ENCODE peak calls at places on chromosomes 3 and 15, in ten cellular contexts. O, A, D, G, Y, V, E, S, M and B are unnamed samples.

GRCh38 chr3:55315396-55315795 is 171.7 kb downstream of the WNT5A start:
- DNase-seq in O (no peak), A (no peak), D (no peak), G (no peak), Y (no peak), V (no peak), E (no peak), S (no peak), M (no peak), B (no peak)

GRCh38 chr15:80613762-80614365 is 81.2 kb upstream of the ABHD17C start:
- DNase-seq in O (no peak), A (no peak), D (no peak), G (no peak), Y (no peak), V (no peak), E (no peak), S (no peak), M (no peak), B (no peak)

GRCh38 chr15:63060699-63061098 is 18.2 kb downstream of the TPM1 start:
- DNase-seq in O (no peak), A (no peak), D (no peak), G (no peak), Y (no peak), V (no peak), E (no peak), S (no peak), M (no peak), B (no peak)

GRCh38 chr3:46867550-46867898 is 4.3 kb upstream of the MYL3 start:
- DNase-seq in O (peak; percentile 94), A (no peak), D (no peak), G (peak; percentile 65), Y (peak; percentile 96), V (no peak), E (no peak), S (no peak), M (no peak), B (peak; percentile 32)

GRCh38 chr3:52468336-52468735 is 12.9 kb downstream of the NISCH start:
- DNase-seq in O (no peak), A (no peak), D (no peak), G (no peak), Y (peak; percentile 50), V (no peak), E (no peak), S (no peak), M (no peak), B (no peak)

GRCh38 chr15:69653846-69654245 is 201.2 kb downstream of the RPLP1 start:
- DNase-seq in O (peak; percentile 56), A (no peak), D (no peak), G (no peak), Y (no peak), V (no peak), E (no peak), S (no peak), M (no peak), B (no peak)

GRCh38 chr3:29804044-29804443 is 523.2 kb downstream of the RBMS3 start:
- DNase-seq in O (no peak), A (no peak), D (no peak), G (no peak), Y (no peak), V (no peak), E (no peak), S (no peak), M (no peak), B (no peak)

GRCh38 chr15:65368300-65368617 is 9.5 kb downstream of the IGDCC3 start:
- DNase-seq in O (no peak), A (no peak), D (peak; percentile 33), G (no peak), Y (peak; percentile 39), V (no peak), E (peak; percentile 56), S (no peak), M (no peak), B (no peak)

GRCh38 chr3:3288288-3288687 is 108.8 kb upstream of the CRBN start:
- DNase-seq in O (no peak), A (no peak), D (no peak), G (no peak), Y (no peak), V (no peak), E (no peak), S (no peak), M (no peak), B (no peak)

GRCh38 chr3:112334709-112335108 is 1.8 kb downstream of the CD200 start:
- DNase-seq in O (no peak), A (no peak), D (no peak), G (no peak), Y (no peak), V (no peak), E (no peak), S (no peak), M (no peak), B (no peak)

GRCh38 chr3:177519588-177519987 is 322.3 kb upstream of the TBL1XR1 start:
- DNase-seq in O (no peak), A (no peak), D (no peak), G (no peak), Y (no peak), V (no peak), E (no peak), S (no peak), M (no peak), B (no peak)

GRCh38 chr3:14411988-14412387 is 9.6 kb downstream of the SLC6A6 start:
- DNase-seq in O (no peak), A (no peak), D (no peak), G (no peak), Y (no peak), V (no peak), E (no peak), S (no peak), M (no peak), B (no peak)
- TF ChIP-seq CTCF in O (no peak), A (peak; percentile 15), D (no peak), G (no peak), Y (no peak), V (no peak), E (no peak), S (peak; percentile 29), M (no peak), B (peak; percentile 2)

GRCh38 chr3:14810795-14811661 is 7.7 kb upstream of the FGD5 start:
- DNase-seq in O (no peak), A (no peak), D (no peak), G (no peak), Y (no peak), V (no peak), E (peak; percentile 67), S (no peak), M (no peak), B (no peak)
- H3K4me3 ChIP-seq in O (peak overlapping the region; percentile 80), A (no peak overlapping the region), D (no peak overlapping the region), G (peak overlapping the region; percentile 15), Y (peak overlapping the region; percentile 80), V (no peak overlapping the region), E (peak overlapping the region; percentile 41), S (no peak overlapping the region), M (no peak overlapping the region), B (peak overlapping the region; percentile 41)

GRCh38 chr3:12195231-12195630 is 36.5 kb upstream of the TIMP4 start:
- DNase-seq in O (no peak), A (peak; percentile 18), D (no peak), G (no peak), Y (no peak), V (no peak), E (no peak), S (no peak), M (no peak), B (peak; percentile 19)

GRCh38 chr3:12193485-12194165 is 34.9 kb upstream of the TIMP4 start:
- DNase-seq in O (no peak), A (peak; percentile 100), D (peak; percentile 69), G (peak; percentile 61), Y (no peak), V (peak; percentile 98), E (no peak), S (peak; percentile 95), M (peak; percentile 94), B (peak; percentile 99)

GRCh38 chr3:12194209-12194608 is 35.5 kb upstream of the TIMP4 start:
- DNase-seq in O (no peak), A (peak; percentile 92), D (no peak), G (no peak), Y (no peak), V (peak; percentile 92), E (no peak), S (peak; percentile 68), M (peak; percentile 81), B (peak; percentile 94)

GRCh38 chr3:12192655-12193484 is 34.2 kb upstream of the TIMP4 start:
- DNase-seq in O (no peak), A (no peak), D (no peak), G (no peak), Y (no peak), V (no peak), E (no peak), S (no peak), M (no peak), B (no peak)

DNA sequence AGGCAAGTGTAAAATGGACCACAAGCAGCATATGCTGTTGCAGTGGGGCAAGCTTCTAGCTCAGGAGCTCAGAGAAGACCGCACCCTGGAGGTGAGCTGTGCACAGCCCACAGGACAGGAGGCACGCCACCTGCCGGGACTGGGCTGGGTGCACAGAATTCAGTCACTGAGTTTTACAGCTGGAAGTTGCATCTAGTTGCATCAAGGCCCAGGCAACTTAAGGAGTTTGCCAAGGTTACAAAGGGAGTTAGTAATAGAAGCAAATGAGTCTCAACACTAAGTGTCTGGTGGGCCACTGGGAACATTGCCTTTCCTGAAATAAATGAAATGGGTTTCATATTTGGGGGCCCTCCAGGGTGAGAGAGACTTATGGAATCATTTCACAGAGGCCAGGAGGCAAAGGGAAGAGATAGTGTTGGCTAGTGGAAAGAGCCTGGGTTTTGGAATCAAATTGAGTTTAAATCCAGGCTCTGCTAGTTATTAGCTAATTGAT is 36.0 kb upstream of the TIMP4 start:
- DNase-seq in O (no peak), A (peak; percentile 35), D (peak; percentile 70), G (peak; percentile 78), Y (no peak), V (no peak), E (peak; percentile 82), S (no peak), M (peak; percentile 68), B (peak; percentile 39)
- TF ChIP-seq CTCF in O (no peak), A (no peak), D (peak; percentile 77), G (peak; percentile 60), Y (peak; percentile 18), V (peak; percentile 64), E (no peak), S (peak; percentile 49), M (peak; percentile 52), B (no peak)

GRCh38 chr3:64215084-64215483 is 10.2 kb downstream of the PRICKLE2 start:
- DNase-seq in O (no peak), A (no peak), D (no peak), G (no peak), Y (no peak), V (no peak), E (no peak), S (no peak), M (no peak), B (no peak)

GRCh38 chr3:64215559-64215958 is 9.7 kb downstream of the PRICKLE2 start:
- DNase-seq in O (no peak), A (no peak), D (no peak), G (no peak), Y (no peak), V (no peak), E (no peak), S (no peak), M (no peak), B (no peak)

GRCh38 chr3:64213224-64213893 is 11.9 kb downstream of the PRICKLE2 start:
- DNase-seq in O (no peak), A (no peak), D (no peak), G (no peak), Y (no peak), V (no peak), E (no peak), S (no peak), M (no peak), B (no peak)

GRCh38 chr3:64214697-64215018 is 10.6 kb downstream of the PRICKLE2 start:
- DNase-seq in O (no peak), A (peak; percentile 76), D (peak; percentile 17), G (no peak), Y (no peak), V (peak; percentile 60), E (no peak), S (no peak), M (peak; percentile 64), B (peak; percentile 62)

GRCh38 chr3:64214002-64214696 is 11.1 kb downstream of the PRICKLE2 start:
- DNase-seq in O (peak; percentile 89), A (peak; percentile 82), D (peak; percentile 67), G (peak; percentile 40), Y (peak; percentile 90), V (peak; percentile 60), E (no peak), S (no peak), M (peak; percentile 34), B (peak; percentile 78)
- H3K4me3 ChIP-seq in O (peak overlapping the region; percentile 62), A (peak overlapping the region; percentile 30), D (no peak overlapping the region), G (no peak overlapping the region), Y (peak overlapping the region; percentile 0), V (peak overlapping the region; percentile 18), E (no peak overlapping the region), S (no peak overlapping the region), M (peak overlapping the region; percentile 27), B (peak overlapping the region; percentile 6)